ENCODE peak calls at places on chromosomes 4 and X, in five cellular contexts. One of them, this sample, is unnamed.

GRCh38 chr4:67366341-67366861 is 178.9 kb downstream of the CENPC start:
- DNase-seq in brain pericyte: no peak
- DNase-seq in RKO: no peak
- DNase-seq in heart left ventricle: no peak
- DNase-seq in HTR-8/SVneo: no peak
- DNase-seq in this sample: no peak

GRCh38 chrX:24782011-24782410 is 88.3 kb downstream of the POLA1 start:
- DNase-seq in HTR-8/SVneo: no peak
- DNase-seq in brain pericyte: no peak
- DNase-seq in heart left ventricle: no peak
- DNase-seq in RKO: no peak
- DNase-seq in this sample: no peak

GRCh38 chrX:130002541-130002940 is 20.1 kb downstream of the BCORL1 start:
- DNase-seq in HTR-8/SVneo: no peak
- DNase-seq in RKO: no peak
- DNase-seq in brain pericyte: no peak
- DNase-seq in heart left ventricle: no peak
- DNase-seq in this sample: no peak

GRCh38 chrX:105211051-105211575 is 9.4 kb downstream of the TEX13A start:
- DNase-seq in RKO: no peak
- DNase-seq in HTR-8/SVneo: no peak
- DNase-seq in brain pericyte: no peak
- DNase-seq in heart left ventricle: no peak
- DNase-seq in this sample: no peak

GRCh38 chr4:121950680-121951569 is 935 bp downstream of the TRPC3 start:
- DNase-seq in heart left ventricle: no peak
- DNase-seq in brain pericyte: no peak
- DNase-seq in HTR-8/SVneo: peak
- DNase-seq in RKO: no peak
- DNase-seq in this sample: no peak

GRCh38 chrX:46710425-46710824 is 48.5 kb downstream of the SLC9A7 start:
- DNase-seq in brain pericyte: no peak
- DNase-seq in heart left ventricle: no peak
- DNase-seq in RKO: no peak
- DNase-seq in HTR-8/SVneo: no peak
- DNase-seq in this sample: no peak

GRCh38 chr4:168765322-168765721 is 244.7 kb downstream of the CBR4 start:
- DNase-seq in heart left ventricle: no peak
- DNase-seq in RKO: no peak
- DNase-seq in HTR-8/SVneo: no peak
- DNase-seq in brain pericyte: no peak
- DNase-seq in this sample: no peak

GRCh38 chrX:77431227-77431626 is 16.0 kb upstream of the FGF16 start:
- DNase-seq in heart left ventricle: no peak
- DNase-seq in HTR-8/SVneo: no peak
- DNase-seq in RKO: no peak
- DNase-seq in brain pericyte: peak
- DNase-seq in this sample: no peak

GRCh38 chrX:136710324-136710951 is 62.5 kb downstream of the CD40LG start:
- DNase-seq in heart left ventricle: no peak
- DNase-seq in brain pericyte: no peak
- DNase-seq in HTR-8/SVneo: no peak
- DNase-seq in RKO: no peak
- DNase-seq in this sample: no peak

GRCh38 chrX:20217279-20217678 is 49.4 kb downstream of the RPS6KA3 start:
- DNase-seq in HTR-8/SVneo: peak
- DNase-seq in brain pericyte: no peak
- DNase-seq in RKO: peak
- DNase-seq in heart left ventricle: no peak
- DNase-seq in this sample: no peak

GRCh38 chr4:77797239-77797638 is 21.9 kb downstream of the CNOT6L start:
- DNase-seq in RKO: peak
- DNase-seq in HTR-8/SVneo: no peak
- DNase-seq in brain pericyte: no peak
- DNase-seq in heart left ventricle: no peak
- DNase-seq in this sample: no peak

GRCh38 chr4:7206385-7206784 is 14.0 kb downstream of the SORCS2 start:
- DNase-seq in HTR-8/SVneo: peak
- DNase-seq in brain pericyte: no peak
- DNase-seq in heart left ventricle: no peak
- DNase-seq in RKO: no peak
- DNase-seq in this sample: no peak

GRCh38 chr4:158193171-158193749 is 17.0 kb upstream of the TMEM144 start:
- DNase-seq in brain pericyte: no peak
- DNase-seq in heart left ventricle: no peak
- DNase-seq in RKO: peak
- DNase-seq in HTR-8/SVneo: peak
- DNase-seq in this sample: peak

GRCh38 chrX:9227276-9227675 is 193.3 kb upstream of the FAM9B start:
- DNase-seq in HTR-8/SVneo: no peak
- DNase-seq in brain pericyte: no peak
- DNase-seq in RKO: peak
- DNase-seq in heart left ventricle: no peak
- DNase-seq in this sample: no peak

GRCh38 chr4:41796545-41797210 is 48.2 kb upstream of the PHOX2B start:
- DNase-seq in HTR-8/SVneo: no peak
- DNase-seq in brain pericyte: no peak
- DNase-seq in heart left ventricle: peak
- DNase-seq in RKO: no peak
- DNase-seq in this sample: no peak

GRCh38 chr4:107008115-107008514 is 28.0 kb downstream of the DKK2 start:
- DNase-seq in brain pericyte: no peak
- DNase-seq in heart left ventricle: no peak
- DNase-seq in HTR-8/SVneo: no peak
- DNase-seq in RKO: no peak
- DNase-seq in this sample: no peak

GRCh38 chr4:98746530-98746929 is 88.1 kb upstream of the TSPAN5 start:
- DNase-seq in brain pericyte: peak
- DNase-seq in RKO: peak
- DNase-seq in HTR-8/SVneo: no peak
- DNase-seq in heart left ventricle: no peak
- DNase-seq in this sample: no peak

GRCh38 chrX:74242050-74242449 is 61.9 kb upstream of the ZCCHC13 start:
- DNase-seq in HTR-8/SVneo: peak
- DNase-seq in RKO: no peak
- DNase-seq in heart left ventricle: no peak
- DNase-seq in brain pericyte: no peak
- DNase-seq in this sample: no peak

GRCh38 chr4:152063301-152064235 is 302.8 kb upstream of the GATB start:
- DNase-seq in HTR-8/SVneo: no peak
- DNase-seq in brain pericyte: no peak
- DNase-seq in RKO: no peak
- DNase-seq in heart left ventricle: no peak
- DNase-seq in this sample: no peak

GRCh38 chr4:185883591-185883990 is 71.6 kb upstream of the SORBS2 start:
- DNase-seq in heart left ventricle: no peak
- DNase-seq in HTR-8/SVneo: no peak
- DNase-seq in brain pericyte: no peak
- DNase-seq in RKO: no peak
- DNase-seq in this sample: no peak

GRCh38 chrX:132822634-132823012 is 135.8 kb downstream of the HS6ST2 start:
- DNase-seq in HTR-8/SVneo: no peak
- DNase-seq in brain pericyte: no peak
- DNase-seq in RKO: no peak
- DNase-seq in heart left ventricle: no peak
- DNase-seq in this sample: no peak

GRCh38 chrX:72280210-72280882 is 3.3 kb upstream of the RPS4X start:
- DNase-seq in HTR-8/SVneo: peak
- DNase-seq in heart left ventricle: no peak
- DNase-seq in RKO: peak
- DNase-seq in brain pericyte: no peak
- DNase-seq in this sample: no peak

GRCh38 chr4:92969650-92970370 is 666.0 kb downstream of the GRID2 start:
- DNase-seq in HTR-8/SVneo: peak
- DNase-seq in brain pericyte: peak
- DNase-seq in heart left ventricle: no peak
- DNase-seq in RKO: peak
- DNase-seq in this sample: no peak

GRCh38 chr4:144787365-144788263 is 141.7 kb downstream of the HHIP start:
- DNase-seq in HTR-8/SVneo: peak
- DNase-seq in brain pericyte: peak
- DNase-seq in RKO: peak
- DNase-seq in heart left ventricle: no peak
- DNase-seq in this sample: peak

GRCh38 chr4:11625206-11625605 is 196.5 kb upstream of the HS3ST1 start:
- DNase-seq in heart left ventricle: peak
- DNase-seq in RKO: no peak
- DNase-seq in HTR-8/SVneo: no peak
- DNase-seq in brain pericyte: no peak
- DNase-seq in this sample: no peak

GRCh38 chrX:149002320-149002719 is 501.9 kb downstream of the AFF2 start:
- DNase-seq in heart left ventricle: no peak
- DNase-seq in RKO: no peak
- DNase-seq in brain pericyte: no peak
- DNase-seq in HTR-8/SVneo: no peak
- DNase-seq in this sample: no peak

GRCh38 chr4:98466868-98467599 is 191.4 kb downstream of the TSPAN5 start:
- DNase-seq in heart left ventricle: no peak
- DNase-seq in HTR-8/SVneo: no peak
- DNase-seq in RKO: no peak
- DNase-seq in brain pericyte: no peak
- DNase-seq in this sample: no peak